ENCODE peak calls at places on chromosome 16, in four cellular contexts. X is H1, G is GM12878, B is K562. C is an unnamed sample.
A peak's percentile ranks its signal among the peaks of the same experiment; 100 is the strongest.

GRCh38 chr16:5045499-5046115 is 11.9 kb upstream of the NAGPA start:
- DNase-seq in G (no peak), B (no peak), X (no peak), C (no peak)

GRCh38 chr16:22220076-22220453 is 14.0 kb downstream of the EEF2K start:
- DNase-seq in G (no peak), B (no peak), X (no peak), C (no peak)

GRCh38 chr16:20348365-20349185 is 3.9 kb downstream of the UMOD start:
- DNase-seq in G (no peak), X (peak; percentile 93), B (peak; percentile 12), C (no peak)

GRCh38 chr16:47461598-47462266 is 601 bp downstream of the PHKB start:
- DNase-seq in G (no peak), X (no peak), B (peak; percentile 55), C (peak; percentile 68)

GRCh38 chr16:8376430-8376829 is 213.9 kb downstream of the TMEM114 start:
- DNase-seq in X (no peak), B (no peak), G (no peak), C (no peak)

GRCh38 chr16:839643-840408 is 39.3 kb upstream of the GNG13 start:
- DNase-seq in B (no peak), G (no peak), X (no peak), C (no peak)

GRCh38 chr16:14329727-14330363 is 258.7 kb downstream of the MRTFB start:
- DNase-seq in X (no peak), B (no peak), G (no peak), C (peak; percentile 46)

GRCh38 chr16:4384497-4384896 is 12.8 kb downstream of the VASN start:
- DNase-seq in B (no peak), G (no peak), X (no peak), C (no peak)

GRCh38 chr16:75260856-75261589 is 9.6 kb upstream of the BCAR1 start:
- DNase-seq in B (no peak), G (no peak), X (no peak), C (no peak)

GRCh38 chr16:13298676-13299075 is 397.3 kb downstream of the SHISA9 start:
- DNase-seq in G (no peak), B (no peak), X (peak; percentile 48), C (no peak)

GRCh38 chr16:54342966-54343365 is 56.4 kb upstream of the IRX3 start:
- DNase-seq in G (no peak), B (no peak), X (no peak), C (no peak)
- TF ChIP-seq MAX in G (no peak), B (no peak), X (no peak), C (no peak)

DNA sequence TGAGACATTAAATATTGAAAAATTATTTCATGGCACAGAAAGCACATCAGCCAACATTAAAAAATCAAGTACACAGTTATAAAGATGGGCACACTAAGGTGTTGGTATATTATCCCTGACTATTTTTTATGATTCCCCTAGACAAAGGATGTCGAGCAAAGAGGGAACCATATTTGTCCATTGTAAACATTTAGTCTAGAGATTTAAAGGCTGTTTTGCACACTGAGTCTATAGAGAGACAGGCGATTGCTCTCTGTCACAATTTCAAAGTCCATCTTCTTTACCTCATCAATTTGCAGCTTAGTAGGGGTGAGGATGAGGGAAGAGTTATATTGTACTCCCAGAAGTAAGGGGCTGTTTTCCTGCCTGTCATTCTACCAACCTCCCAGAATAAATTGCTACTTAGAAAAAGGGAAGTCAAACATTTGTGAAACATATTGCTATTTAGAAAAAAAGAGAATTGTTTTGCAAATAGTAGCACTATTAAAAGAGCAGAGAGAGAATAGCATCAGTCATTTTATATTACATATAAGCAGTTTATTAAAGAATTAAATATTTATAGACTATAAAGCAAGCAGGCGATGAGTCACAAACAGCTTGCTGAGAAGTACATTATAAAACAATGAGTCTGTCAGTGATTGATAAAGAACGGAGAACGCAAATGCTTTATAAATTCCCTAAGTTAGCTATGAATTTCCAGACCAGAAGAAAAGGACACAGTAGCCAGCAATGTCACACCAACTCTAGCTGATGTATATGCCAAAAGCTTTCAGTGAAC is 270.6 kb upstream of the PMFBP1 start:
- DNase-seq in G (no peak), X (no peak), B (no peak), C (peak; percentile 93)
- TF ChIP-seq RAD21 in G (no peak), X (no peak), B (no peak), C (no peak)

DNA sequence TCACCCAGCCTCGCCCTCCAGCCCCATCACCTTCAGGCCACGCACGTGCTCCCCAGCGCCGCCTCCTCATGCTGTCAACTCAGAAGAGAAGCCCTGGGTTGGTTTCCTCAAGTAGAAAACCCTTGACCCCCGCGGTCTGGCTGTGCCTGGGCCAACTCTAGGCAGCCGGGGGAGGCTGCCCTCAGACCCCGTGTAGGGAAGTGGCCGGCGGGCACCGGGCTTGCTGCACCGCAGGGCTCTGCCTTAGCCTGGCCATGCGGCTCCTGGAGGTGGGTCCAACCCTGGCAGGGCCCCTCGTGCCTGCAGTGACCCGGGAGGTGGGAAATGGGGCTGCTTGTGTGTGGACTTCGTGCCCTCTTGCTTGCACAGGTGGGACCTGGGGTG is 149.9 kb upstream of the GSE1 start:
- DNase-seq in G (no peak), X (no peak), B (peak; percentile 65), C (no peak)
- TF ChIP-seq HDAC6 in G (no peak), X (no peak), B (no peak), C (no peak)

DNA sequence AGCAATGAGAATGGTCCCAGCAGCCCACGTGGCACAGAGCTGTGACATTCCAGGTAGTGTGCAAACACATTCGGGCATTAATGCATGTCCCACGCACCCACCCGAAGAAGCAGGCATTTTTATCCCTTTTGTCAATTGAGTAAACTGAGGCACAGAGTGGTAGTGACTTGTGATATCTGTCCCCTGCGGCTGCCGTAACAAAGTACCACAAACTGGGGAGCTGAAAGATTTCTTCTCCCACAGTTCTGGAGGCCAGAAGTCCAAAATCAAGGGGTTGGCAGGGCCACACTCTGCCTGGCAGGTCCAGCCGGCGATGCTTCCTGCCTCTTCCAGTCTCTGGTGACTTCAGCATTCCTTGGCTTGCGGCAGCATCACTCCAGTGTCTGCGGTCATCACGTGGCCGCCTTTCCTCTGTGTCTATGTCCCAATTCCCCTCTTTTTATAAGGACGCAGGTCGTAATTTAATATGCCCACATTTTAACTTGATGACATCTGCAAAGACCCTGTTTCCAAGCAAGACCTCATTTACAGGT is 221.9 kb upstream of the GSE1 start:
- DNase-seq in G (no peak), B (no peak), X (peak; percentile 33), C (no peak)
- TF ChIP-seq MAX in G (no peak), B (peak; percentile 54), X (no peak), C (no peak)

DNA sequence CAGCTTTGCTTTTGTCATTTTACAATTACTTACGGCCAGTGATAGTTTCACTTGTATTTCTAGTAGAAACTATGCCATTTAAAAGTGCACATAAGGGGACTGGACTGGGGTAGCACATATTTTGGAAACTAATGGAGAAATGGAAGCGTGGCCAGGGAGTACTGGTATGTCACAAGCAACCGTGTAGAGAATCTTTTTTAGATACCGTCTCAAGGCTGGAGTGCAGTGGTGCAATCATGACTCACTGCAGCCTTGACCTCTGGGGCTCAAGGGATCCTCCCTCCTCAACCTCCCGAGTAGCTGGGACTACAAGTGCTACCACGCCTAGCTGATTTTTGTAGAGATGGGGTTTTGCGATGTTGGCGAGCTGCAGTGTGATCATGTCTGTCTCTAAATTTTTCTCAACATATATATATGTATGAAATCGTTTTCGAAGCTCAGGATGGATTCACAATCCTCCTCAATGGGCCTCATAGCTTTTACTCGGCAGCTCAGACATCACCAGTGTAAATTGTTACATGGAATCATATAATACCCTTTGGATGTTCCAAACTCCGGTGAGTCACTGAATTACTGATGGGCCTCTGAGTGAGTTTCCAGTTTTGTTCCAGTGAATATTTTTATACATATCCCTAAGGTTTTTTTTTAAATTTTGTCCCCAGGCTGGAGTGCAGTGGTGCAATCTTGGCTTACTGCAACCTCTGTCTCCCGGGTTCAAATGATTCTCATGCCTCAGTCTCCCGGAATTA is 51.7 kb downstream of the ZNF778 start:
- DNase-seq in G (no peak), X (no peak), B (no peak), C (no peak)
- TF ChIP-seq RAD21 in G (no peak), X (no peak), B (no peak), C (no peak)

DNA sequence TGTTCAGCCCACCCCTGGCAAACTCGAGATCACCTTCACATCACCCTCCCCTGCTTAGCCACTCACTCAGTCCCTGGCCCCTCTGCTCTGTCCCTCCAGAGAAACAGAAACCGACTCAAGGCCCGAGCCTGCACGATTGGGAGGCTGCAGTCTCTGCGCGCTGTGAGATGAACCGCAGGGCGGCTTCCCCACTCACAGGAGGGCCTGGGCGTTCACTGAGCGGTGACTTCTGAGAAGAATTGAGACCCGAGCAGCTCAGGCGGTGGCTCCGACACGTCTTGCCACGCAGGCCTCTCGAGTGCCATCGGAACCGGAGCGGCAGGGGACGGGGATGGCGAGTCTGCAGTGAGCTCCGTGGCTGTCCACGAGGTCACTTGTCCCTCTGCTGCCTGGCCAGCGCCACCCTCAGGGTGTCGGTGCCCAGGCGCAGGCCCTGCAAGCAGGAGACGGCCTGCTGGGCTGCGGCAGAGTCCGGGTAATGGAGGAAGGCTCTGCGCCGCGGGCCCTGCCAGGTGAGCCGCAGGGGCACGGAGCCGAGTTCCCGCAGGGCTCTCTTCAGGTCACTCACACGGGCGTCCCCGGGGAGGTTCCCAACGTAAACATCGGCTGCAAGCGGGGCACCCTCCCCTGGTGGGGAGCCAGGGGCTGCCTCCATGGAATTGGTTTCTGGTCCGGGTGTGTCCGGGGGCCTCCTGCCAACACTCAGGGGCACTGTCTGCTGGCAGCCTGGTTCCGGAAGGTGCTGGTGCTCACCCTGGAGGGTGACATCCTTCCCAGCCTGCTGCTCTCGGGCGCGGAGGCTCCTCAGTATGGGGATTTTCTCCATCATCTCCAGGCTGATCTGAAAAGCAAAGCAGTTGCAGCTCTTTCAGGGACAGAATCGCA is 21.6 kb downstream of the FOXF1 start:
- DNase-seq in X (no peak), B (no peak), G (no peak), C (no peak)
- TF ChIP-seq HDAC6 in X (no peak), B (no peak), G (no peak), C (no peak)